ENCODE peak calls at places on chromosomes 2 and 18, in four cellular contexts. One of them, this sample, is unnamed.

GRCh38 chr2:241741016-241741415 is 6.6 kb downstream of the D2HGDH start:
- DNase-seq in sigmoid colon: no peak
- DNase-seq in spleen: peak
- DNase-seq in Peyer's patch: no peak
- DNase-seq in this sample: no peak

GRCh38 chr18:3247243-3248061 is at the start of gene MYL12A:
- DNase-seq in sigmoid colon: peak
- DNase-seq in Peyer's patch: peak
- DNase-seq in spleen: peak
- DNase-seq in this sample: peak

GRCh38 chr18:31497711-31498449 is at the start of gene DSG2:
- DNase-seq in Peyer's patch: no peak
- DNase-seq in sigmoid colon: peak
- DNase-seq in spleen: peak
- DNase-seq in this sample: no peak

GRCh38 chr2:29322011-29322410 is 206.8 kb downstream of the CLIP4 start:
- DNase-seq in Peyer's patch: no peak
- DNase-seq in sigmoid colon: no peak
- DNase-seq in spleen: no peak
- DNase-seq in this sample: no peak

GRCh38 chr2:158968396-158969161 is at the start of gene TANC1:
- DNase-seq in sigmoid colon: peak
- DNase-seq in Peyer's patch: peak
- DNase-seq in spleen: peak
- DNase-seq in this sample: peak

GRCh38 chr18:79440316-79440715 is 44.6 kb downstream of the NFATC1 start:
- DNase-seq in Peyer's patch: no peak
- DNase-seq in sigmoid colon: no peak
- DNase-seq in spleen: no peak
- DNase-seq in this sample: no peak

GRCh38 chr18:73733376-73733775 is 414.3 kb downstream of the FBXO15 start:
- DNase-seq in Peyer's patch: no peak
- DNase-seq in spleen: no peak
- DNase-seq in sigmoid colon: no peak
- DNase-seq in this sample: no peak

GRCh38 chr2:152847067-152847466 is 128.6 kb downstream of the ARL6IP6 start:
- DNase-seq in sigmoid colon: no peak
- DNase-seq in spleen: no peak
- DNase-seq in Peyer's patch: no peak
- DNase-seq in this sample: no peak

GRCh38 chr18:62616331-62616805 is 93.5 kb downstream of the ZCCHC2 start:
- DNase-seq in sigmoid colon: peak
- DNase-seq in spleen: no peak
- DNase-seq in Peyer's patch: no peak
- DNase-seq in this sample: no peak

GRCh38 chr2:46854260-46854659 is 61.3 kb downstream of the MCFD2 start:
- DNase-seq in sigmoid colon: peak
- DNase-seq in spleen: no peak
- DNase-seq in Peyer's patch: no peak
- DNase-seq in this sample: no peak

GRCh38 chr2:208083807-208084206 is 40.5 kb downstream of the CRYGD start:
- DNase-seq in Peyer's patch: no peak
- DNase-seq in sigmoid colon: no peak
- DNase-seq in spleen: no peak
- DNase-seq in this sample: no peak

GRCh38 chr2:197804758-197805597 is 585 bp downstream of the PLCL1 start:
- DNase-seq in spleen: peak
- DNase-seq in sigmoid colon: peak
- DNase-seq in Peyer's patch: peak
- DNase-seq in this sample: no peak

GRCh38 chr2:210519594-210519993 is 36.8 kb upstream of the CPS1 start:
- DNase-seq in sigmoid colon: no peak
- DNase-seq in Peyer's patch: no peak
- DNase-seq in spleen: no peak
- DNase-seq in this sample: no peak

GRCh38 chr2:207054521-207054920 is 111.2 kb downstream of the KLF7 start:
- DNase-seq in Peyer's patch: no peak
- DNase-seq in sigmoid colon: no peak
- DNase-seq in spleen: no peak
- DNase-seq in this sample: no peak

GRCh38 chr2:189580662-189581353 is at the start of gene SLC40A1:
- DNase-seq in sigmoid colon: peak
- DNase-seq in spleen: peak
- DNase-seq in Peyer's patch: peak
- DNase-seq in this sample: peak

GRCh38 chr2:110955546-110955945 is 165.2 kb upstream of the BCL2L11 start:
- DNase-seq in sigmoid colon: no peak
- DNase-seq in Peyer's patch: no peak
- DNase-seq in spleen: no peak
- DNase-seq in this sample: no peak

GRCh38 chr2:74530239-74531161 is 767 bp downstream of the HTRA2 start:
- DNase-seq in spleen: peak
- DNase-seq in sigmoid colon: no peak
- DNase-seq in Peyer's patch: peak
- DNase-seq in this sample: no peak

GRCh38 chr18:2515908-2516625 is 55.2 kb downstream of the METTL4 start:
- DNase-seq in spleen: no peak
- DNase-seq in sigmoid colon: no peak
- DNase-seq in Peyer's patch: no peak
- DNase-seq in this sample: no peak

GRCh38 chr2:177758591-177759371 is 313.8 kb downstream of the PDE11A start:
- DNase-seq in spleen: no peak
- DNase-seq in Peyer's patch: no peak
- DNase-seq in sigmoid colon: no peak
- DNase-seq in this sample: no peak

GRCh38 chr18:7617738-7618422 is 50.8 kb downstream of the PTPRM start:
- DNase-seq in sigmoid colon: peak
- DNase-seq in spleen: no peak
- DNase-seq in Peyer's patch: no peak
- DNase-seq in this sample: no peak

GRCh38 chr2:43133336-43133707 is 93.1 kb downstream of the ZFP36L2 start:
- DNase-seq in Peyer's patch: no peak
- DNase-seq in spleen: peak
- DNase-seq in sigmoid colon: no peak
- DNase-seq in this sample: no peak

GRCh38 chr18:62061812-62062211 is 125.0 kb downstream of the PIGN start:
- DNase-seq in Peyer's patch: no peak
- DNase-seq in sigmoid colon: no peak
- DNase-seq in spleen: no peak
- DNase-seq in this sample: no peak

GRCh38 chr2:85001595-85001994 is 30.6 kb downstream of the KCMF1 start:
- DNase-seq in spleen: no peak
- DNase-seq in sigmoid colon: no peak
- DNase-seq in Peyer's patch: no peak
- DNase-seq in this sample: no peak

GRCh38 chr2:119367472-119368099 is 809 bp downstream of the DBI start:
- DNase-seq in spleen: peak
- DNase-seq in sigmoid colon: peak
- DNase-seq in Peyer's patch: peak
- DNase-seq in this sample: no peak

GRCh38 chr2:197311521-197312033 is 997 bp upstream of the ANKRD44 start:
- DNase-seq in Peyer's patch: no peak
- DNase-seq in spleen: no peak
- DNase-seq in sigmoid colon: no peak
- DNase-seq in this sample: no peak

GRCh38 chr2:238696323-238696722 is 151.6 kb upstream of the TWIST2 start:
- DNase-seq in spleen: no peak
- DNase-seq in sigmoid colon: no peak
- DNase-seq in Peyer's patch: no peak
- DNase-seq in this sample: peak

GRCh38 chr2:154097823-154098398 is 226.2 kb downstream of the GALNT13 start:
- DNase-seq in spleen: no peak
- DNase-seq in Peyer's patch: no peak
- DNase-seq in sigmoid colon: no peak
- DNase-seq in this sample: no peak

GRCh38 chr2:37802106-37802791 is 122.8 kb upstream of the RMDN2 start:
- DNase-seq in Peyer's patch: no peak
- DNase-seq in sigmoid colon: no peak
- DNase-seq in spleen: no peak
- DNase-seq in this sample: no peak

GRCh38 chr2:186518291-186518690 is 32.2 kb downstream of the ZC3H15 start:
- DNase-seq in spleen: no peak
- DNase-seq in sigmoid colon: no peak
- DNase-seq in Peyer's patch: no peak
- DNase-seq in this sample: no peak

GRCh38 chr2:186526281-186526680 is 40.2 kb downstream of the ZC3H15 start:
- DNase-seq in Peyer's patch: no peak
- DNase-seq in spleen: no peak
- DNase-seq in sigmoid colon: no peak
- DNase-seq in this sample: no peak

GRCh38 chr2:186523781-186524180 is 37.7 kb downstream of the ZC3H15 start:
- DNase-seq in Peyer's patch: no peak
- DNase-seq in sigmoid colon: no peak
- DNase-seq in spleen: no peak
- DNase-seq in this sample: no peak

GRCh38 chr2:186518945-186519344 is 32.9 kb downstream of the ZC3H15 start:
- DNase-seq in sigmoid colon: no peak
- DNase-seq in Peyer's patch: no peak
- DNase-seq in spleen: no peak
- DNase-seq in this sample: no peak

GRCh38 chr2:186522538-186522937 is 36.5 kb downstream of the ZC3H15 start:
- DNase-seq in sigmoid colon: no peak
- DNase-seq in spleen: no peak
- DNase-seq in Peyer's patch: no peak
- DNase-seq in this sample: no peak
- TF ChIP-seq CTCF in sigmoid colon: no peak
- TF ChIP-seq CTCF in spleen: no peak
- TF ChIP-seq CTCF in Peyer's patch: no peak
- TF ChIP-seq CTCF in this sample: no peak

GRCh38 chr2:205352593-205352992 is 329.7 kb upstream of the NRP2 start:
- DNase-seq in Peyer's patch: no peak
- DNase-seq in sigmoid colon: no peak
- DNase-seq in spleen: no peak
- DNase-seq in this sample: no peak
- H3K4me3 ChIP-seq in Peyer's patch: no peak
- H3K4me3 ChIP-seq in sigmoid colon: no peak
- H3K4me3 ChIP-seq in spleen: no peak
- H3K4me3 ChIP-seq in this sample: no peak

GRCh38 chr2:232200195-232200594 is 178.4 kb upstream of the ALPP start:
- DNase-seq in spleen: no peak
- DNase-seq in sigmoid colon: no peak
- DNase-seq in Peyer's patch: no peak
- DNase-seq in this sample: no peak
- H3K27ac ChIP-seq in spleen: no peak
- H3K27ac ChIP-seq in sigmoid colon: no peak
- H3K27ac ChIP-seq in Peyer's patch: no peak
- H3K27ac ChIP-seq in this sample: no peak

DNA sequence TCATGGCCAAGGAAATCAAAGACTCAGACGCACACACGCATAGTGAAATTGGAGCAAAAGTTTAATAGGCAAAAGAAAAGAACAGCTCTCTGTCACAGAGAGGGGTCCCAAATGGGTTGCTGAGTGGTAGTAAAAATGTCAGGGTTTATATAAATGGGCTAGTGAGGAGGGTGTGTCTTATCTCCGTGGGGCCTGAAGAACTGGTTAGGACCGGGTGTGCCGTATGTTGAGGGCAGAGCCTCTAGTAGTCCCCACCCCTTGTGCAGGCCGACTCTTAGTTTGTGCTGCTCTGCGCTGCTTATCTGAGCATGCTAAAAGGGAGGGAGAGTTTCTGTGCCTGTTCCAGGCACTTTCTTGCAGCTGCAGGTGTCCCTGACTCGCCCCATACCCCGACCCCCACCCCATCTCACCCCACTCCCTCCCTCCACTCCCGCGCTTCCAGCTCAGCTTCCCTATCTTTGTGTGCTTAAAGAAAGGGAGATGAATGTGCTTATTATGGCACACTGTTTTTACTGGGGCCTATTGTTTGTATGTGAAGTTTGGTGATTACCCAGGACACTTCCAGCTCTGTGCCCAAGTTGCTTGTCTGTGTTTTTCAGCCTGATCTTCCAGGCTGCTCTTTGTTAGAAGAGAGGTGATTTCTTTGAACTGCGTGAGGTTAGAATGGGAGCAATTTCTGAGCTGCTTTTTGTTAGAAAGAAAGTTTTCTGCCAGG is 167.4 kb downstream of the SPAG16 start:
- DNase-seq in spleen: no peak
- DNase-seq in Peyer's patch: no peak
- DNase-seq in sigmoid colon: no peak
- DNase-seq in this sample: no peak
- TF ChIP-seq CTCF in spleen: no peak
- TF ChIP-seq CTCF in Peyer's patch: no peak
- TF ChIP-seq CTCF in sigmoid colon: no peak
- TF ChIP-seq CTCF in this sample: no peak

GRCh38 chr2:3535467-3535793 is 16.1 kb upstream of the ADI1 start:
- DNase-seq in spleen: no peak
- DNase-seq in sigmoid colon: no peak
- DNase-seq in Peyer's patch: peak
- DNase-seq in this sample: no peak
- H3K4me3 ChIP-seq in spleen: peak
- H3K4me3 ChIP-seq in sigmoid colon: peak
- H3K4me3 ChIP-seq in Peyer's patch: no peak
- H3K4me3 ChIP-seq in this sample: peak

GRCh38 chr18:76943542-76944339 is 121.4 kb downstream of the ZNF236 start:
- DNase-seq in spleen: no peak
- DNase-seq in Peyer's patch: no peak
- DNase-seq in sigmoid colon: peak
- DNase-seq in this sample: no peak
- H3K27ac ChIP-seq in spleen: no peak
- H3K27ac ChIP-seq in Peyer's patch: no peak
- H3K27ac ChIP-seq in sigmoid colon: no peak
- H3K27ac ChIP-seq in this sample: no peak

GRCh38 chr18:57974585-57974984 is 69.4 kb upstream of the NEDD4L start:
- DNase-seq in spleen: no peak
- DNase-seq in sigmoid colon: no peak
- DNase-seq in Peyer's patch: no peak
- DNase-seq in this sample: no peak

GRCh38 chr18:57969824-57970223 is 74.2 kb upstream of the NEDD4L start:
- DNase-seq in Peyer's patch: no peak
- DNase-seq in spleen: no peak
- DNase-seq in sigmoid colon: no peak
- DNase-seq in this sample: no peak

GRCh38 chr18:57973889-57974288 is 70.1 kb upstream of the NEDD4L start:
- DNase-seq in sigmoid colon: no peak
- DNase-seq in spleen: no peak
- DNase-seq in Peyer's patch: no peak
- DNase-seq in this sample: no peak

GRCh38 chr18:57975805-57976204 is 68.2 kb upstream of the NEDD4L start:
- DNase-seq in spleen: no peak
- DNase-seq in sigmoid colon: no peak
- DNase-seq in Peyer's patch: no peak
- DNase-seq in this sample: no peak

GRCh38 chr18:57970356-57971095 is 73.5 kb upstream of the NEDD4L start:
- DNase-seq in sigmoid colon: no peak
- DNase-seq in Peyer's patch: no peak
- DNase-seq in spleen: no peak
- DNase-seq in this sample: no peak
- TF ChIP-seq CTCF in sigmoid colon: no peak
- TF ChIP-seq CTCF in Peyer's patch: peak
- TF ChIP-seq CTCF in spleen: no peak
- TF ChIP-seq CTCF in this sample: no peak